ENCODE peak calls at places on chromosomes 3 and 15, in ten cellular contexts. One of them, this sample, is unnamed.

GRCh38 chr15:90680371-90680935 is 36.7 kb upstream of the BLM start:
- DNase-seq in AG04449: peak
- DNase-seq in astrocyte of the cerebellum: peak
- DNase-seq in foreskin fibroblast: peak
- DNase-seq in choroid plexus epithelial cell: peak
- DNase-seq in kidney: no peak
- DNase-seq in A549: no peak
- DNase-seq in tibial artery: peak
- DNase-seq in heart right ventricle: no peak
- DNase-seq in AG04450: peak
- DNase-seq in this sample: no peak

GRCh38 chr3:76138921-76139320 is 353.6 kb upstream of the ZNF717 start:
- DNase-seq in AG04450: no peak
- DNase-seq in choroid plexus epithelial cell: peak
- DNase-seq in kidney: no peak
- DNase-seq in A549: no peak
- DNase-seq in astrocyte of the cerebellum: peak
- DNase-seq in heart right ventricle: no peak
- DNase-seq in tibial artery: no peak
- DNase-seq in foreskin fibroblast: peak
- DNase-seq in AG04449: no peak
- DNase-seq in this sample: no peak

GRCh38 chr3:104635872-104636580 is 730.7 kb upstream of the ALCAM start:
- DNase-seq in foreskin fibroblast: peak
- DNase-seq in tibial artery: no peak
- DNase-seq in astrocyte of the cerebellum: no peak
- DNase-seq in A549: no peak
- DNase-seq in AG04450: no peak
- DNase-seq in kidney: no peak
- DNase-seq in choroid plexus epithelial cell: no peak
- DNase-seq in AG04449: no peak
- DNase-seq in heart right ventricle: no peak
- DNase-seq in this sample: no peak

GRCh38 chr15:89371145-89372044 is 36.8 kb upstream of the POLG start:
- DNase-seq in A549: no peak
- DNase-seq in foreskin fibroblast: peak
- DNase-seq in choroid plexus epithelial cell: no peak
- DNase-seq in AG04450: no peak
- DNase-seq in heart right ventricle: no peak
- DNase-seq in kidney: peak
- DNase-seq in tibial artery: no peak
- DNase-seq in AG04449: no peak
- DNase-seq in astrocyte of the cerebellum: no peak
- DNase-seq in this sample: no peak

GRCh38 chr3:12139111-12139511 is 19.6 kb downstream of the TIMP4 start:
- DNase-seq in AG04450: peak
- DNase-seq in choroid plexus epithelial cell: peak
- DNase-seq in AG04449: no peak
- DNase-seq in heart right ventricle: peak
- DNase-seq in kidney: no peak
- DNase-seq in A549: peak
- DNase-seq in foreskin fibroblast: peak
- DNase-seq in astrocyte of the cerebellum: peak
- DNase-seq in tibial artery: no peak
- DNase-seq in this sample: peak

GRCh38 chr15:67413770-67414429 is 107.0 kb upstream of the C15orf61 start:
- DNase-seq in kidney: no peak
- DNase-seq in tibial artery: no peak
- DNase-seq in foreskin fibroblast: peak
- DNase-seq in AG04449: no peak
- DNase-seq in A549: peak
- DNase-seq in astrocyte of the cerebellum: peak
- DNase-seq in AG04450: peak
- DNase-seq in heart right ventricle: no peak
- DNase-seq in choroid plexus epithelial cell: peak
- DNase-seq in this sample: no peak

GRCh38 chr15:101489236-101489632 is 273 bp downstream of the PCSK6 start:
- DNase-seq in tibial artery: no peak
- DNase-seq in A549: peak
- DNase-seq in heart right ventricle: no peak
- DNase-seq in choroid plexus epithelial cell: peak
- DNase-seq in kidney: no peak
- DNase-seq in foreskin fibroblast: peak
- DNase-seq in AG04449: no peak
- DNase-seq in astrocyte of the cerebellum: no peak
- DNase-seq in AG04450: no peak
- DNase-seq in this sample: peak

GRCh38 chr15:94910166-94910565 is 678.8 kb downstream of the MCTP2 start:
- DNase-seq in A549: no peak
- DNase-seq in foreskin fibroblast: no peak
- DNase-seq in astrocyte of the cerebellum: no peak
- DNase-seq in tibial artery: no peak
- DNase-seq in kidney: no peak
- DNase-seq in AG04449: no peak
- DNase-seq in AG04450: no peak
- DNase-seq in heart right ventricle: no peak
- DNase-seq in choroid plexus epithelial cell: peak
- DNase-seq in this sample: no peak

GRCh38 chr15:84846269-84846668 is 29.1 kb downstream of the ALPK3 start:
- DNase-seq in tibial artery: no peak
- DNase-seq in kidney: no peak
- DNase-seq in A549: no peak
- DNase-seq in heart right ventricle: no peak
- DNase-seq in astrocyte of the cerebellum: no peak
- DNase-seq in AG04450: no peak
- DNase-seq in choroid plexus epithelial cell: no peak
- DNase-seq in foreskin fibroblast: no peak
- DNase-seq in AG04449: no peak
- DNase-seq in this sample: no peak

DNA sequence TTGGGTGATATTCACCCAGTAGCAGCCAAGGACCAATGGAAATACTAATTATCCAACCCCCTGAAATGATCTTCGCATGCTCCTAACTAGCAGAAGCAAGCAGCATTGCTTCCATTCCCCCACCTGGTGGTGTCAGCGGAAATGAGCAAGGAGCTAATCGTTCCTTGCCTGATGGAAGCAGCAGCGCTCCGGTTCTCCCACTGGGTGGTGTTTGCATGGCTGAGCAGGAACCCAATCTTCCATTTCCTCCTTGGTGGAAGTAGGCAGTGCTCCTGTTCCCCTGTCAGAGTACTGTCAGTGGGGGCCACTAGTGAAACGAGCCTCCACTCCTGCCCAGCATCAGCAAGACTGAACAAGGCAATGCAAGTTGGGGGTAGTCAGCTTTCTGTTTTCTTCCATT is 311.5 kb downstream of the CACNA2D3 start:
- DNase-seq in AG04449: no peak
- DNase-seq in kidney: no peak
- DNase-seq in foreskin fibroblast: no peak
- DNase-seq in AG04450: no peak
- DNase-seq in tibial artery: no peak
- DNase-seq in choroid plexus epithelial cell: no peak
- DNase-seq in A549: no peak
- DNase-seq in astrocyte of the cerebellum: no peak
- DNase-seq in heart right ventricle: no peak
- DNase-seq in this sample: peak
- TF ChIP-seq CTCF in AG04449: no peak
- TF ChIP-seq CTCF in kidney: peak
- TF ChIP-seq CTCF in foreskin fibroblast: no peak
- TF ChIP-seq CTCF in AG04450: peak
- TF ChIP-seq CTCF in tibial artery: no peak
- TF ChIP-seq CTCF in choroid plexus epithelial cell: no peak
- TF ChIP-seq CTCF in A549: no peak
- TF ChIP-seq CTCF in astrocyte of the cerebellum: peak
- TF ChIP-seq CTCF in heart right ventricle: no peak
- TF ChIP-seq CTCF in this sample: peak

GRCh38 chr3:117358717-117359314 is 649.2 kb downstream of the TUSC7 start:
- DNase-seq in AG04450: no peak
- DNase-seq in AG04449: no peak
- DNase-seq in choroid plexus epithelial cell: no peak
- DNase-seq in tibial artery: no peak
- DNase-seq in heart right ventricle: no peak
- DNase-seq in astrocyte of the cerebellum: no peak
- DNase-seq in foreskin fibroblast: no peak
- DNase-seq in A549: no peak
- DNase-seq in kidney: peak
- DNase-seq in this sample: no peak

GRCh38 chr3:117349566-117349965 is 640.0 kb downstream of the TUSC7 start:
- DNase-seq in tibial artery: no peak
- DNase-seq in AG04450: no peak
- DNase-seq in AG04449: no peak
- DNase-seq in astrocyte of the cerebellum: no peak
- DNase-seq in choroid plexus epithelial cell: no peak
- DNase-seq in heart right ventricle: no peak
- DNase-seq in A549: no peak
- DNase-seq in foreskin fibroblast: no peak
- DNase-seq in kidney: no peak
- DNase-seq in this sample: no peak

GRCh38 chr3:117356296-117356695 is 646.7 kb downstream of the TUSC7 start:
- DNase-seq in A549: no peak
- DNase-seq in foreskin fibroblast: no peak
- DNase-seq in AG04449: no peak
- DNase-seq in tibial artery: no peak
- DNase-seq in AG04450: no peak
- DNase-seq in kidney: no peak
- DNase-seq in astrocyte of the cerebellum: no peak
- DNase-seq in choroid plexus epithelial cell: no peak
- DNase-seq in heart right ventricle: no peak
- DNase-seq in this sample: no peak

GRCh38 chr3:117350386-117350785 is 640.8 kb downstream of the TUSC7 start:
- DNase-seq in tibial artery: no peak
- DNase-seq in AG04449: no peak
- DNase-seq in astrocyte of the cerebellum: no peak
- DNase-seq in AG04450: no peak
- DNase-seq in heart right ventricle: no peak
- DNase-seq in A549: no peak
- DNase-seq in foreskin fibroblast: no peak
- DNase-seq in choroid plexus epithelial cell: no peak
- DNase-seq in kidney: no peak
- DNase-seq in this sample: no peak

GRCh38 chr3:117355566-117355965 is 646.0 kb downstream of the TUSC7 start:
- DNase-seq in AG04449: no peak
- DNase-seq in A549: peak
- DNase-seq in astrocyte of the cerebellum: no peak
- DNase-seq in heart right ventricle: no peak
- DNase-seq in choroid plexus epithelial cell: peak
- DNase-seq in kidney: no peak
- DNase-seq in AG04450: no peak
- DNase-seq in foreskin fibroblast: peak
- DNase-seq in tibial artery: no peak
- DNase-seq in this sample: peak
- TF ChIP-seq CTCF in AG04449: peak
- TF ChIP-seq CTCF in A549: peak
- TF ChIP-seq CTCF in astrocyte of the cerebellum: peak
- TF ChIP-seq CTCF in heart right ventricle: no peak
- TF ChIP-seq CTCF in choroid plexus epithelial cell: peak
- TF ChIP-seq CTCF in kidney: peak
- TF ChIP-seq CTCF in AG04450: peak
- TF ChIP-seq CTCF in foreskin fibroblast: peak
- TF ChIP-seq CTCF in tibial artery: peak
- TF ChIP-seq CTCF in this sample: peak

DNA sequence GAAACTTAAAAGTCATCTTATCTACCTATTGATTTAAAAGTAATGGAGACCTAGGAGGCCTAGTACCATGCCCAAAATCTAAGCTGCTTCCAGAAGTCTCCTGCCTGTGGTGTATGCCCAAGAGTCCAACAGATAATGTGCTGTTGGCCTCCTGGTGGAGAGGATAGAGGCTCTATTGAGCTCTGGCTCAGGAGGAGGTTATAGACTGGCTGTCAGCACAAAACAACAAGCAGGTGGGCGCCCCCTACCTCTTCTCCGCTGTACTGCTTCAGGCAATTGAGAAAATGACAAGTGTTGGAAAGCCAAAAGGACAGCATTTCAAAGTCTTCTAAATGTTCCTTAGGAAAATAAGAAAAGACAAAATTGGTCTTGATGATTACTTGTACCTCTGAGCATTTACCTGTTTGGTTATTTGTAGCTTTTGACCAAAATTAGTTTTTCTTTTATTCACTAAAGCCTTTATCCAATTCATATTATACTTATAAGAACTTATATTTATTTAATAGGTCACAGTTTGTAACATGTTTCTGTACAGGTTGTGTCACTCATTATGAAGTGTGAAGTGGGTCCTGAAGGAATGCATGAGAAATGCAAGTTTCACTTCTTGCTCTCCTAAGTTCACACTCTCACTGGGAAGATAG is 17.2 kb upstream of the GNB5 start:
- DNase-seq in AG04449: no peak
- DNase-seq in tibial artery: no peak
- DNase-seq in choroid plexus epithelial cell: peak
- DNase-seq in astrocyte of the cerebellum: peak
- DNase-seq in kidney: no peak
- DNase-seq in heart right ventricle: peak
- DNase-seq in A549: peak
- DNase-seq in foreskin fibroblast: peak
- DNase-seq in AG04450: peak
- DNase-seq in this sample: peak
- TF ChIP-seq CTCF in AG04449: peak
- TF ChIP-seq CTCF in tibial artery: peak
- TF ChIP-seq CTCF in choroid plexus epithelial cell: peak
- TF ChIP-seq CTCF in astrocyte of the cerebellum: peak
- TF ChIP-seq CTCF in kidney: peak
- TF ChIP-seq CTCF in heart right ventricle: peak
- TF ChIP-seq CTCF in A549: peak
- TF ChIP-seq CTCF in foreskin fibroblast: peak
- TF ChIP-seq CTCF in AG04450: peak
- TF ChIP-seq CTCF in this sample: peak

GRCh38 chr3:146505496-146505895 is 36.1 kb upstream of the PLSCR2 start:
- DNase-seq in A549: no peak
- DNase-seq in kidney: no peak
- DNase-seq in AG04450: no peak
- DNase-seq in AG04449: no peak
- DNase-seq in tibial artery: no peak
- DNase-seq in choroid plexus epithelial cell: no peak
- DNase-seq in heart right ventricle: no peak
- DNase-seq in astrocyte of the cerebellum: no peak
- DNase-seq in foreskin fibroblast: peak
- DNase-seq in this sample: no peak

GRCh38 chr3:146502887-146503458 is 33.6 kb upstream of the PLSCR2 start:
- DNase-seq in foreskin fibroblast: no peak
- DNase-seq in choroid plexus epithelial cell: no peak
- DNase-seq in heart right ventricle: no peak
- DNase-seq in A549: no peak
- DNase-seq in tibial artery: no peak
- DNase-seq in AG04450: no peak
- DNase-seq in AG04449: no peak
- DNase-seq in astrocyte of the cerebellum: no peak
- DNase-seq in kidney: no peak
- DNase-seq in this sample: no peak

GRCh38 chr3:146501752-146502151 is 32.4 kb upstream of the PLSCR2 start:
- DNase-seq in kidney: no peak
- DNase-seq in A549: no peak
- DNase-seq in choroid plexus epithelial cell: no peak
- DNase-seq in tibial artery: no peak
- DNase-seq in astrocyte of the cerebellum: no peak
- DNase-seq in foreskin fibroblast: no peak
- DNase-seq in heart right ventricle: no peak
- DNase-seq in AG04450: no peak
- DNase-seq in AG04449: no peak
- DNase-seq in this sample: no peak

GRCh38 chr3:146504546-146505197 is 35.3 kb upstream of the PLSCR2 start:
- DNase-seq in heart right ventricle: no peak
- DNase-seq in AG04450: no peak
- DNase-seq in astrocyte of the cerebellum: no peak
- DNase-seq in choroid plexus epithelial cell: no peak
- DNase-seq in A549: no peak
- DNase-seq in foreskin fibroblast: no peak
- DNase-seq in AG04449: no peak
- DNase-seq in tibial artery: no peak
- DNase-seq in kidney: no peak
- DNase-seq in this sample: no peak

GRCh38 chr3:146503459-146504202 is 34.3 kb upstream of the PLSCR2 start:
- DNase-seq in choroid plexus epithelial cell: peak
- DNase-seq in A549: peak
- DNase-seq in AG04449: peak
- DNase-seq in kidney: peak
- DNase-seq in tibial artery: peak
- DNase-seq in heart right ventricle: no peak
- DNase-seq in AG04450: peak
- DNase-seq in astrocyte of the cerebellum: peak
- DNase-seq in foreskin fibroblast: peak
- DNase-seq in this sample: no peak
- TF ChIP-seq CTCF in choroid plexus epithelial cell: peak
- TF ChIP-seq CTCF in A549: no peak
- TF ChIP-seq CTCF in AG04449: no peak
- TF ChIP-seq CTCF in kidney: peak
- TF ChIP-seq CTCF in tibial artery: no peak
- TF ChIP-seq CTCF in heart right ventricle: no peak
- TF ChIP-seq CTCF in AG04450: no peak
- TF ChIP-seq CTCF in astrocyte of the cerebellum: no peak
- TF ChIP-seq CTCF in foreskin fibroblast: no peak
- TF ChIP-seq CTCF in this sample: no peak

This sample was measured in endothelial cell.